ENCODE peak calls at places on chromosomes 5 and 9, in four cellular contexts. B is NCI-H2081 treated with DMSO at 0.1 percent for 48 hours, W is A549, X is T follicular helper cell. U is an unnamed sample.

GRCh38 chr5:132814441-132815294 is 1.6 kb downstream of the SOWAHA start:
- DNase-seq in B (no peak), W (no peak), X (no peak), U (no peak)

GRCh38 chr5:120841830-120842229 is 377.7 kb downstream of the PRR16 start:
- DNase-seq in B (no peak), W (no peak), X (no peak), U (no peak)

GRCh38 chr5:179209359-179210150 is 135.7 kb downstream of the ADAMTS2 start:
- DNase-seq in B (no peak), W (no peak), X (no peak), U (no peak)

GRCh38 chr5:96743065-96743768 is 64.5 kb downstream of the ERAP1 start:
- DNase-seq in B (no peak), W (no peak), X (no peak), U (no peak)

GRCh38 chr9:130215341-130216119 is 43.3 kb downstream of the NCS1 start:
- DNase-seq in B (no peak), W (no peak), X (no peak), U (no peak)

GRCh38 chr5:41681820-41682219 is 171.4 kb upstream of the PLCXD3 start:
- DNase-seq in B (no peak), W (no peak), X (no peak), U (no peak)

GRCh38 chr5:18220631-18221030 is 586.4 kb downstream of the TAF11L14 start:
- DNase-seq in B (no peak), W (no peak), X (no peak), U (no peak)

GRCh38 chr9:27355166-27355565 is 58.2 kb upstream of the EQTN start:
- DNase-seq in B (no peak), W (no peak), X (no peak), U (no peak)

GRCh38 chr5:59428391-59428790 is 465.1 kb downstream of the PDE4D start:
- DNase-seq in B (no peak), W (no peak), X (no peak), U (no peak)

GRCh38 chr5:66697796-66698564 is 101.8 kb downstream of the MAST4 start:
- DNase-seq in B (no peak), W (no peak), X (no peak), U (no peak)

GRCh38 chr9:11269036-11269435 is 656.2 kb upstream of the PTPRD start:
- DNase-seq in B (no peak), W (no peak), X (no peak), U (no peak)

GRCh38 chr5:1446602-1447343 is 1.5 kb upstream of the SLC6A3 start:
- DNase-seq in B (no peak), W (no peak), X (no peak), U (no peak)

GRCh38 chr9:89655047-89655989 is 50.5 kb downstream of the GADD45G start:
- DNase-seq in B (no peak), W (no peak), X (no peak), U (no peak)

GRCh38 chr5:40559306-40559705 is 120.4 kb upstream of the PTGER4 start:
- DNase-seq in B (no peak), W (no peak), X (no peak), U (no peak)

GRCh38 chr5:167284491-167284890 is 1007.0 kb upstream of the WWC1 start:
- DNase-seq in B (no peak), W (no peak), X (no peak), U (no peak)

GRCh38 chr9:81892440-81892839 is 35.8 kb upstream of the SPATA31D4 start:
- DNase-seq in B (no peak), W (no peak), X (no peak), U (no peak)

GRCh38 chr5:10695055-10695649 is 65.9 kb downstream of the DAP start:
- DNase-seq in B (peak; percentile 49), W (peak; percentile 83), X (no peak), U (no peak)

GRCh38 chr5:96209829-96210228 is 223.2 kb downstream of the PCSK1 start:
- DNase-seq in B (no peak), W (no peak), X (no peak), U (no peak)

GRCh38 chr5:141258464-141258863 is 13.3 kb downstream of the PCDHB15 start:
- DNase-seq in B (no peak), W (no peak), X (no peak), U (no peak)

GRCh38 chr9:127809562-127810377 is 7.1 kb downstream of the FPGS start:
- DNase-seq in B (no peak), W (no peak), X (no peak), U (no peak)

GRCh38 chr9:114235113-114235589 is 79.8 kb downstream of the COL27A1 start:
- DNase-seq in B (no peak), W (no peak), X (no peak), U (no peak)

GRCh38 chr5:53643445-53643844 is 83.0 kb downstream of the NDUFS4 start:
- DNase-seq in B (no peak), W (no peak), X (no peak), U (no peak)

GRCh38 chr9:124645274-124645673 is 125.8 kb downstream of the NR6A1 start:
- DNase-seq in B (no peak), W (no peak), X (no peak), U (no peak)

GRCh38 chr5:123080215-123080614 is 8.8 kb upstream of the PRDM6 start:
- DNase-seq in B (no peak), W (no peak), X (no peak), U (no peak)

GRCh38 chr5:14741721-14742426 is 77.4 kb downstream of the OTULIN start:
- DNase-seq in B (no peak), W (no peak), X (no peak), U (no peak)

GRCh38 chr9:15873573-15874177 is 320.8 kb downstream of the CCDC171 start:
- DNase-seq in B (no peak), W (peak; percentile 18), X (no peak), U (peak; percentile 24)

GRCh38 chr9:68685770-68686169 is 19.3 kb upstream of the PIP5K1B start:
- DNase-seq in B (no peak), W (peak; percentile 30), X (no peak), U (peak; percentile 37)

GRCh38 chr9:88387035-88387732 is 1.1 kb upstream of the SPIN1 start:
- DNase-seq in B (no peak), W (peak; percentile 52), X (peak; percentile 27), U (peak; percentile 23)

GRCh38 chr9:90956026-90956810 is 154.6 kb downstream of the SYK start:
- DNase-seq in B (no peak), W (no peak), X (no peak), U (no peak)

GRCh38 chr5:132222649-132223038 is 5.0 kb downstream of the P4HA2 start:
- DNase-seq in B (no peak), W (no peak), X (no peak), U (no peak)

U was measured in HCT116.